ENCODE peak calls at places on chromosome 17, in four cellular contexts. F is A549, C is body of pancreas, M is IMR-90. I is an unnamed sample.

GRCh38 chr17:35315283-35315682 is 58.1 kb downstream of the SLFN11 start:
- DNase-seq in F (no peak), M (peak; percentile 85), C (peak; percentile 18), I (peak; percentile 67)

GRCh38 chr17:50349241-50349595 is 3.3 kb downstream of the XYLT2 start:
- DNase-seq in F (no peak), C (no peak), M (no peak), I (no peak)

GRCh38 chr17:58710948-58711552 is 18.6 kb downstream of the RAD51C start:
- DNase-seq in C (peak; percentile 63), M (peak; percentile 69), F (no peak), I (no peak)

GRCh38 chr17:81076097-81076754 is 41.3 kb downstream of the BAIAP2 start:
- DNase-seq in F (no peak), M (no peak), C (no peak), I (no peak)

GRCh38 chr17:35875439-35876139 is 4.6 kb downstream of the CCL5 start:
- DNase-seq in M (no peak), C (no peak), F (no peak), I (no peak)

GRCh38 chr17:2138768-2139167 is 83.9 kb downstream of the HIC1 start:
- DNase-seq in F (no peak), C (no peak), M (no peak), I (peak; percentile 46)

GRCh38 chr17:13311301-13311700 is 290.4 kb downstream of the HS3ST3A1 start:
- DNase-seq in C (no peak), F (no peak), M (peak; percentile 12), I (no peak)

GRCh38 chr17:79982986-79983385 is 52.7 kb downstream of the TBC1D16 start:
- DNase-seq in M (no peak), F (no peak), C (no peak), I (no peak)

GRCh38 chr17:77825621-77826020 is 132.9 kb upstream of the TNRC6C start:
- DNase-seq in C (no peak), M (no peak), F (no peak), I (no peak)

GRCh38 chr17:29608986-29609385 is 13.7 kb downstream of the CORO6 start:
- DNase-seq in C (no peak), F (no peak), M (no peak), I (peak; percentile 2)

GRCh38 chr17:2710804-2711607 is 558 bp downstream of the CLUH start:
- DNase-seq in C (peak; percentile 82), F (no peak), M (no peak), I (peak; percentile 39)

GRCh38 chr17:37283414-37283961 is 92.3 kb upstream of the C17orf78 start:
- DNase-seq in M (peak; percentile 59), C (no peak), F (no peak), I (no peak)

GRCh38 chr17:56913000-56913866 is 616 bp downstream of the TRIM25 start:
- DNase-seq in M (no peak), F (no peak), C (peak; percentile 30), I (peak; percentile 19)

GRCh38 chr17:63423963-63424362 is 22.1 kb downstream of the CYB561 start:
- DNase-seq in C (no peak), M (no peak), F (no peak), I (no peak)

GRCh38 chr17:82269138-82269881 is 4.2 kb downstream of the CSNK1D start:
- DNase-seq in M (no peak), F (no peak), C (no peak), I (no peak)

GRCh38 chr17:46833840-46834208 is 15.3 kb upstream of the WNT3 start:
- DNase-seq in C (no peak), M (no peak), F (no peak), I (no peak)

GRCh38 chr17:7997186-7997585 is 5.2 kb upstream of the GUCY2D start:
- DNase-seq in M (peak; percentile 36), F (peak; percentile 68), C (peak; percentile 62), I (peak; percentile 70)

GRCh38 chr17:62754696-62755095 is 53.4 kb downstream of the MARCHF10 start:
- DNase-seq in M (no peak), F (no peak), C (no peak), I (no peak)

GRCh38 chr17:869067-869466 is 86.9 kb downstream of the MRM3 start:
- DNase-seq in M (peak; percentile 68), C (peak; percentile 52), F (no peak), I (peak; percentile 97)

DNA sequence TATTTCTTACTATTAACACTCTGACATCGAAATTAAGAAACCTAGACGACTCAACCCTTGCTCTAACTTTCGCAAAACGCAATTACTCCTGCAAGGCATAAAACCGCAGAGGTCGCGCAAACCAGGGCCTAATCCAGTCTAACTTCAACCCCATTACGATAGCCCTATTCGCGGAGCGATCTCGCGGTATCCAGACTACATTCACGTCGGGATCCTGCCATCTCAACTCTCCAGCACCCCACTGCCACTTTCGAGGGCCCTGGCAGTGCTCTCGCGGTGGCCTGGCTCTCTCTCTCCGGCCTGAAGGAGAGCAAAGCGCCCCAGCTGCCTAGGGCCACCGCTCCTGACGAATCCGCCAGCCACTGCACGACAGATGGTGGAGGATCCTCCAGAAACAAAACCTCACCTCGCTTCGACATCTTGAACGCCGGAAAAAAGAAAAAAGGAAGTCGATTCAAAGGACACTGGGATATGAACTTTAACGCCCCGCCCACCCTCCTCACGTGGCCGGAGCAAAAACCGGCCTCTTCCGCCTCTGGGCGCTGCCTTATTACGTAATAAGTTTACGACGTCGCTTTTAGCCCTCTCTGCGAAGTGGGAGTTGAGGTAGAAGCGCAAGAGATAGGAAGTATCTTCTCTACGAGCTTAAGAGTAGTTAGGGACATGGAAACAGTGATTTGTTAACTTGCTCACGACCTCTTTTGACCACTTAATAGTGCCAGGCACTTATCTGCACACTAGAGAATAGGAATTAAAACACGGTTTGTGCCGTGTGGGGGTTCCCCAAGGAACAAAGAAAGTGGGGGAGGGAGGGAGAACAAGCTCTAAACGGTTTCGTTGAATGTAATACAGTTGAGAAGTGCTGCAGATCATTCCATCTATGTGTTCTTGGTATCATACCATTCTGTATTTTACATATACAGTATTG is at the start of gene RPL23:
- DNase-seq in C (peak; percentile 98), F (peak; percentile 93), M (peak; percentile 97), I (peak; percentile 95)
- TF ChIP-seq POLR2A in C (peak; percentile 88), F (peak; percentile 97), M (peak; percentile 98), I (peak; percentile 83)

DNA sequence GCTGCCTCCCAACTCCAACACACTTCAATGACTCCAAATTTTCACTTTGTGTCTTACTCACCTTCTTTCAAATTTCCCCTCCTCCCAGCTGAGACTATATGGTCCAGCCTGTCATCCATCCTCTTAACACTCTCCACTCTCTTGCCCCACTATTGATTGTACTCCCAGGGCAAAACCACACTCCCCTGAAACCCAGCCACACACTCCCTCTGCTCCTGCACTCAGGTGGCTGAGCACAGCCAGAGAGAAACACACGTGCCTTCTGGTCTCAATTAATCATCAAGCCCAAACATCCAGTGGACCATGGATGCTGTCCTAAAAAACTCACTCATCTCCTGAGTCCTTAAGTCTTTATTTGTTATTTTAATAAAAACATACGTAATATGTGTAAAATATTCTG is 1026.4 kb downstream of the KCNJ18 start:
- DNase-seq in F (no peak), M (no peak), C (no peak), I (no peak)
- H3K9me3 ChIP-seq in F (peaks cover 3% of the 10 kb centered on the region), M (peaks cover 24% of the 10 kb centered on the region), C (no peaks in the 10 kb centered on the region), I (no peaks in the 10 kb centered on the region)

GRCh38 chr17:49280061-49280460 is 49.5 kb upstream of the PHOSPHO1 start:
- DNase-seq in F (no peak), M (no peak), C (no peak), I (no peak)

GRCh38 chr17:49278076-49278475 is 47.5 kb upstream of the PHOSPHO1 start:
- DNase-seq in M (no peak), C (no peak), F (no peak), I (no peak)

GRCh38 chr17:49280918-49281317 is 50.3 kb upstream of the PHOSPHO1 start:
- DNase-seq in C (no peak), M (no peak), F (no peak), I (no peak)

GRCh38 chr17:49277638-49278037 is 47.1 kb upstream of the PHOSPHO1 start:
- DNase-seq in C (no peak), F (no peak), M (peak; percentile 16), I (no peak)
- TF ChIP-seq POLR2A in C (no peak), F (no peak), M (no peak), I (no peak)

DNA sequence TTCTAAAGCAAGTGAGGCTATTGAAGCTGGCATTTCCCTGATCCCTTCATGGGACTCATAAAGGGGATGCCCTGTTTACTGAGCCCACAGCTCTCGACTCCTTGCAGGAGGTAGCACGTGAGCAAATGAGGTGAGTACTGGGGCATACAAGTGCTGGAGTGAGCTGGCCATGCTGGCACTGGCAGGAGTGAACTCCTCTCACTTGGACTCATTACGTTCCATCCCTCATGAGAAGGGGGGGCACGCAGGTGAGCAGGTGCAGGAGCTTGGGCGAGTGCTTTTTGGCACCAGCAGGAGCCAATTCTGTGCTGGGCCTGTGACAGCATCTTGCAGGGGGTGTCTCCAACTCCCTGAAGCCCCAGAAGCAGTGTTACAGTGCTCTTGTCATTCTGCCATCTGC is 337.1 kb upstream of the CA10 start:
- DNase-seq in C (no peak), M (no peak), F (no peak), I (no peak)
- H3K9me3 ChIP-seq in C (no peaks in the 10 kb centered on the region), M (peaks cover 11% of the 10 kb centered on the region), F (peaks cover 2% of the 10 kb centered on the region), I (no peaks in the 10 kb centered on the region)